ENCODE peak calls at places on chromosomes 7 and 10, in five cellular contexts. J is WTC11, V is K562, N is HepG2, I is H1. R is an unnamed sample.

GRCh38 chr7:99541212-99541611 is 10.7 kb downstream of the FAM200A start:
- DNase-seq in J (no peak), I (no peak), V (no peak), N (no peak), R (no peak)

GRCh38 chr7:108073305-108074070 is 56.7 kb downstream of the LAMB4 start:
- DNase-seq in N (no peak), V (no peak), I (no peak), J (no peak), R (no peak)

GRCh38 chr10:59335497-59335896 is 26.9 kb downstream of the FAM13C start:
- DNase-seq in V (no peak), N (no peak), J (no peak), I (no peak), R (no peak)

GRCh38 chr10:93445097-93445960 is 36.8 kb downstream of the MYOF start:
- DNase-seq in I (peak), V (no peak), J (peak), N (peak), R (no peak)

GRCh38 chr10:49158399-49158798 is 24.6 kb upstream of the FAM170B start:
- DNase-seq in V (no peak), I (no peak), N (no peak), J (no peak), R (no peak)

GRCh38 chr7:46165281-46165680 is 244.2 kb upstream of the IGFBP3 start:
- DNase-seq in I (no peak), V (no peak), J (no peak), N (no peak), R (no peak)

GRCh38 chr7:129875745-129876411 is 76.9 kb downstream of the UBE2H start:
- DNase-seq in N (no peak), I (no peak), V (peak), J (no peak), R (no peak)

GRCh38 chr10:18402766-18403346 is 248.5 kb downstream of the NSUN6 start:
- DNase-seq in N (no peak), I (no peak), J (no peak), V (no peak), R (no peak)

GRCh38 chr7:75957021-75957736 is 37.2 kb downstream of the TMEM120A start:
- DNase-seq in I (peak), J (peak), N (peak), V (no peak), R (no peak)

GRCh38 chr10:123636598-123637325 is 29.4 kb upstream of the GPR26 start:
- DNase-seq in I (no peak), N (no peak), V (no peak), J (no peak), R (no peak)

GRCh38 chr7:25091757-25092156 is 33.3 kb downstream of the CYCS start:
- DNase-seq in V (no peak), J (no peak), I (no peak), N (no peak), R (no peak)

GRCh38 chr7:50791363-50791762 is 8.7 kb upstream of the GRB10 start:
- DNase-seq in N (no peak), I (no peak), J (no peak), V (peak), R (no peak)

GRCh38 chr10:78685466-78686163 is 383.2 kb upstream of the ZMIZ1 start:
- DNase-seq in J (no peak), N (no peak), V (no peak), I (no peak), R (no peak)

GRCh38 chr10:128879441-128880175 is 587.4 kb upstream of the MGMT start:
- DNase-seq in J (no peak), V (no peak), N (no peak), I (no peak), R (no peak)

GRCh38 chr7:6576024-6576866 is 1.0 kb upstream of the ZDHHC4 start:
- DNase-seq in V (peak), J (peak), N (no peak), I (no peak), R (no peak)

GRCh38 chr7:110130669-110131068 is 960.3 kb upstream of the LRRN3 start:
- DNase-seq in V (no peak), N (no peak), I (no peak), J (no peak), R (no peak)

GRCh38 chr7:28203498-28204240 is 23.1 kb upstream of the JAZF1 start:
- DNase-seq in J (no peak), V (no peak), N (no peak), I (no peak), R (no peak)

GRCh38 chr10:86944031-86944419 is 13.4 kb downstream of the MMRN2 start:
- DNase-seq in J (peak), I (no peak), N (no peak), V (no peak), R (no peak)

GRCh38 chr10:112383325-112383724 is 9.4 kb downstream of the ACSL5 start:
- DNase-seq in I (no peak), N (peak), V (peak), J (no peak), R (no peak)

GRCh38 chr10:102744374-102745051 is 765 bp downstream of the WBP1L start:
- DNase-seq in J (no peak), I (no peak), V (peak), N (no peak), R (no peak)

GRCh38 chr10:108783897-108784296 is 1139.4 kb downstream of the XPNPEP1 start:
- DNase-seq in J (peak), V (peak), N (peak), I (peak), R (peak)

GRCh38 chr7:30879139-30880089 is 32.2 kb upstream of the AQP1 start:
- DNase-seq in I (no peak), N (no peak), J (peak), V (peak), R (no peak)

GRCh38 chr7:126685018-126685573 is 567.6 kb downstream of the GRM8 start:
- DNase-seq in J (no peak), V (no peak), N (no peak), I (no peak), R (no peak)

GRCh38 chr10:17028843-17029580 is 100.6 kb downstream of the CUBN start:
- DNase-seq in N (no peak), V (peak), I (no peak), J (no peak), R (no peak)

GRCh38 chr7:72343991-72344390 is 68.1 kb downstream of the CALN1 start:
- DNase-seq in I (peak), V (no peak), N (no peak), J (peak), R (no peak)

GRCh38 chr7:1727079-1727478 is 57.0 kb downstream of the ELFN1 start:
- DNase-seq in N (no peak), V (no peak), J (no peak), I (no peak), R (no peak)

GRCh38 chr10:124341768-124342135 is 77.0 kb downstream of the OAT start:
- DNase-seq in V (peak), I (no peak), J (no peak), N (no peak), R (peak)

GRCh38 chr7:125390866-125391265 is 461.2 kb upstream of the POT1 start:
- DNase-seq in J (no peak), I (no peak), V (no peak), N (no peak), R (no peak)

GRCh38 chr10:34732926-34733325 is 82.2 kb downstream of the PARD3 start:
- DNase-seq in J (no peak), V (peak), I (no peak), N (peak), R (no peak)

GRCh38 chr10:133123746-133124356 is 36.1 kb downstream of the ADGRA1 start:
- DNase-seq in J (peak), N (no peak), I (no peak), V (no peak), R (no peak)

GRCh38 chr10:48791267-48791928 is 106.7 kb downstream of the WDFY4 start:
- DNase-seq in J (no peak), I (no peak), V (no peak), N (no peak), R (no peak)

GRCh38 chr7:142323706-142324105 is 65.8 kb upstream of the PRSS58 start:
- DNase-seq in N (peak), V (peak), J (peak), I (peak), R (no peak)

GRCh38 chr10:121579656-121580055 is 18.6 kb downstream of the FGFR2 start:
- DNase-seq in N (no peak), J (peak), V (no peak), I (no peak), R (no peak)

GRCh38 chr7:141074162-141074989 is 512 bp downstream of the TMEM178B start:
- DNase-seq in N (no peak), I (peak), V (no peak), J (peak), R (no peak)

DNA sequence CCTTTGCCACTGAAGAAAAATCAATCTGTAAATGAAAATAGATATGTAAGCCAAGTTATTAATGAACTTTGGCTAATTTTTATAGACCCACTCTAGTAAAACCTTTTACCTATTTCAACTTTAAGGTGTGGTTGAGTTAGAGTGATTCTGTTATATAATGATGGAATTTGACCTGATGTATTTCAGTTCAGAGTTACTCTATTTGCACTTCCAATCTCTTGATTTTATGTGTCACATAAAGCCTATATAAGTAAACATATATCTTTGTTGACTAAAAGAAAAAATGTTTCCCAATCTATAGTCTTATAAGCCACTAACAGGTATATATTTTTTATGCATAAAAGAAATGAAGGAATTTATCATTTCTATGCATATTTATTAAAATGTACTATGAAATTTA is 19.1 kb upstream of the TMEM229A start:
- DNase-seq in I (no peak), V (no peak), N (no peak), J (no peak), R (no peak)
- TF ChIP-seq CREB1 in I (no peak), V (no peak), N (no peak), J (no peak), R (no peak)

GRCh38 chr10:42875792-42876191 is 93.2 kb downstream of the BMS1 start:
- DNase-seq in I (no peak), J (no peak), V (no peak), N (no peak), R (no peak)
- TF ChIP-seq ATF2 in I (no peak), J (no peak), V (no peak), N (no peak), R (no peak)

GRCh38 chr10:19931886-19932285 is 115.7 kb downstream of the PLXDC2 start:
- DNase-seq in I (no peak), N (no peak), V (no peak), J (no peak), R (no peak)
- TF ChIP-seq CREB1 in I (no peak), N (no peak), V (no peak), J (no peak), R (no peak)

GRCh38 chr7:81285142-81285871 is 366.5 kb upstream of the SEMA3C start:
- DNase-seq in N (no peak), J (no peak), V (no peak), I (no peak), R (no peak)

GRCh38 chr7:81280531-81280930 is 361.7 kb upstream of the SEMA3C start:
- DNase-seq in I (no peak), N (no peak), J (no peak), V (no peak), R (no peak)

DNA sequence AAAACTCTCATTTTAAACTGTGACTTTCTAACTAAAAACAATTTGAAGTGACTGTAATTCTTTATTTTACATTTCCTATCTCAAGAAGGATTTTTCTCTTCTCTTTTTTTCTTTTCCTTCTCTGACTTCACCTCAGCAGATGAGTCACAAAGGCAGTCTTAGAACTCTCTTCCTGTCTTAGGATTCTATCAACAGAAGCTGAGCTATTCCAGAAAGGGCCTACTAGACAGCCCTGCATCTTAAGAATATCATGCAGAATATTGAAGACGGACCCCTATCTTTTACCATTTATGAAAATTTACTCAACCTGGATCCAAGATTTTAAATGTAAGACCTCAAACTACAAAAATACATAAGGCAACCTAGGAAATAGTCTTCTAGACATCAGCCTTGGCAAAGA is 365.7 kb upstream of the SEMA3C start:
- DNase-seq in N (no peak), J (no peak), V (no peak), I (no peak), R (no peak)
- TF ChIP-seq ATF2 in N (no peak), J (no peak), V (no peak), I (no peak), R (no peak)

GRCh38 chr7:144410441-144410840 is 6.9 kb upstream of the NOBOX start:
- DNase-seq in N (no peak), I (no peak), J (no peak), V (no peak), R (no peak)

GRCh38 chr7:144404911-144405310 is 1.4 kb upstream of the NOBOX start:
- DNase-seq in V (no peak), J (no peak), N (no peak), I (no peak), R (no peak)

GRCh38 chr7:144408116-144408515 is 4.6 kb upstream of the NOBOX start:
- DNase-seq in J (no peak), V (no peak), I (no peak), N (no peak), R (no peak)

GRCh38 chr7:144403649-144404061 is at the start of gene NOBOX:
- DNase-seq in V (no peak), I (peak), N (no peak), J (no peak), R (no peak)

GRCh38 chr7:144407266-144407931 is 3.9 kb upstream of the NOBOX start:
- DNase-seq in I (no peak), J (no peak), N (no peak), V (no peak), R (no peak)
- TF ChIP-seq CREB1 in I (no peak), J (no peak), N (no peak), V (no peak), R (no peak)

R was measured in GM12878.